ENCODE peak calls at places on chromosomes 16 and 17, in five cellular contexts. G is psoas muscle, K is esophagus squamous epithelium, X is Calu3, L is omental fat pad. O is an unnamed sample.

GRCh38 chr17:55086635-55087058 is 118.1 kb downstream of the STXBP4 start:
- DNase-seq in K (no peak), L (no peak), G (no peak), X (no peak), O (no peak)

GRCh38 chr17:59332890-59333377 is 1.5 kb downstream of the YPEL2 start:
- DNase-seq in X (no peak), L (no peak), G (peak), K (no peak), O (no peak)

GRCh38 chr17:61394630-61395408 is 4.8 kb upstream of the TBX2 start:
- DNase-seq in X (no peak), G (peak), L (no peak), K (no peak), O (no peak)

GRCh38 chr16:12583237-12583897 is 220.3 kb downstream of the CPPED1 start:
- DNase-seq in K (no peak), L (no peak), X (no peak), G (no peak), O (no peak)

GRCh38 chr16:80991792-80992430 is 14.8 kb downstream of the CMC2 start:
- DNase-seq in L (no peak), G (no peak), K (no peak), X (no peak), O (no peak)

GRCh38 chr17:63285566-63285965 is 160.5 kb downstream of the CYB561 start:
- DNase-seq in X (no peak), K (no peak), G (no peak), L (no peak), O (no peak)

GRCh38 chr16:85641776-85642176 is 28.7 kb downstream of the GSE1 start:
- DNase-seq in X (no peak), G (peak), K (no peak), L (no peak), O (no peak)

GRCh38 chr17:42832934-42833770 is at the start of gene PSME3:
- DNase-seq in G (peak), L (peak), X (peak), K (peak), O (peak)

GRCh38 chr16:72189865-72190371 is 18.0 kb upstream of the PMFBP1 start:
- DNase-seq in L (no peak), X (peak), K (no peak), G (no peak), O (no peak)

GRCh38 chr17:76532072-76532651 is 5.3 kb downstream of the CYGB start:
- DNase-seq in L (no peak), X (no peak), G (no peak), K (no peak), O (no peak)

GRCh38 chr16:51409001-51409675 is 258.1 kb upstream of the SALL1 start:
- DNase-seq in K (no peak), X (peak), L (no peak), G (no peak), O (no peak)

GRCh38 chr16:83599789-83600462 is 207.9 kb upstream of the HSBP1 start:
- DNase-seq in X (no peak), G (peak), K (no peak), L (no peak), O (no peak)

GRCh38 chr16:89114159-89114981 is 20.7 kb downstream of the ACSF3 start:
- DNase-seq in K (no peak), L (no peak), G (peak), X (no peak), O (no peak)

GRCh38 chr16:73190688-73191087 is 142.8 kb upstream of the ZFHX3 start:
- DNase-seq in X (no peak), G (no peak), L (no peak), K (no peak), O (no peak)

GRCh38 chr16:89020068-89020924 is 43.3 kb upstream of the CBFA2T3 start:
- DNase-seq in G (no peak), L (no peak), K (no peak), X (no peak), O (no peak)

GRCh38 chr16:78773316-78773715 is 673.9 kb downstream of the WWOX start:
- DNase-seq in X (no peak), K (no peak), L (no peak), G (no peak), O (no peak)

GRCh38 chr17:67211742-67212141 is 33.3 kb downstream of the HELZ start:
- DNase-seq in X (no peak), K (no peak), L (no peak), G (no peak), O (no peak)

GRCh38 chr17:5034063-5034462 is 1.2 kb downstream of the SLC52A1 start:
- DNase-seq in K (no peak), G (no peak), X (no peak), L (no peak), O (no peak)

GRCh38 chr17:77555741-77556291 is 402.7 kb upstream of the TNRC6C start:
- DNase-seq in X (peak), K (no peak), G (peak), L (no peak), O (no peak)

GRCh38 chr17:67491009-67491677 is 114.1 kb downstream of the PITPNC1 start:
- DNase-seq in X (peak), K (no peak), L (peak), G (peak), O (no peak)

DNA sequence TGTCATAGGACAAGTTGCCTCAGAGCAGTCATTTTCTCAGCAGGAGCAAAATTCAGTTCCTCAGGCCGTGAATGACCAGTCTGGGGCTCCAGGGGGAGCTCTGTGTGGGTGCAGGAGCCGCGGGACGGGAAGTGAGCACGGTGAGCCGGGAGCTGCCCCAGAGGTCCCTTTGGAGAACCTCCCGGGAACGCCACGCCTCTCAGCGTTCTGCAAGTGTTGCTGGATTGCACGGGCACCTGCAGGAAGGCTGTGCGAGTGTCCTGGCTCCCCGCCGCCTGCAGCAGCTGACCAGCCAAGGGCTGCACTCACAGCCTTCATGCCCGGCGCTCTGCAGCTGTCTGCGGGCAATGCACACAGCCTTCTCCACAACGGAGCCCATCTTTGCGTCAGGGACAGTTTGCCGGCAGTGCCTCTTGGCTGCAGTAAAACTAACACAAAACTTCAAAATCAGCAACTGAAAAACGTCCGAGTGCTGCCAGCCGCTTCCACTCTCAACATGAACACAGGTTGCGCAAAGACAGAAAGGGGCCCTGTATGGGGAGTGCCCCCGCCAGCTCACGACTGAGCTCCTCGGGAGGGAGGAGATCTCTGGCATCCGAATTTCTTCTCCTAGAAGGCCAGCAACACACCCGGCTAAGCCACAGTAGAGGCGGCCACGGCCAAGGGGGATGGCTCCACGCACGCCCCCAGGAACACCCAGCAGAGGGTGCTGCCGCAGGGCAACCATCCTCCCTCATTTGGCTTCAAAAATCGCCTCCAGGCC is 16.0 kb downstream of the NDUFAF8 start:
- DNase-seq in L (no peak), X (peak), G (peak), K (no peak), O (no peak)
- TF ChIP-seq CTCF in L (no peak), X (peak), G (peak), K (peak), O (peak)

DNA sequence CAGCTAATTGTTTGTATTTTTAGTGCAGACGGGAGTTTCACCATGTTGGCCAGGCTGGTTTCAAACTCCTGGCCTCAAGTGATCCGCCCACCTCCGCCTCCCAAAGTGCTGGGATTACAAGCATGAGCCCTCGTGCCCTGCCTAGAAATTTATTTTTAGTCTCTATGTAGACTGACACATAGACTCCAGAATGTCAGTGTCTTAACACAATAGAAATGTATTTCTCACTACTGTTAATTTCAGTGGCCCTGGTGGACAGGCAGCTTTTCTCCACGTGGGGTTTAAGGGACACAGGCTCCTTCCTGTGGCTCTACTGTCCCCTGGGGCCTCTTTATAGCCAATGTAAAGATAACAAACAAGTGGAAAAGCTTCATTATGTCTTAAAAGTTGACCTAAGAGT is 43.8 kb downstream of the COPRS start:
- DNase-seq in L (no peak), G (no peak), K (no peak), X (no peak), O (no peak)
- TF ChIP-seq CTCF in L (no peak), G (no peak), K (no peak), X (no peak), O (no peak)

DNA sequence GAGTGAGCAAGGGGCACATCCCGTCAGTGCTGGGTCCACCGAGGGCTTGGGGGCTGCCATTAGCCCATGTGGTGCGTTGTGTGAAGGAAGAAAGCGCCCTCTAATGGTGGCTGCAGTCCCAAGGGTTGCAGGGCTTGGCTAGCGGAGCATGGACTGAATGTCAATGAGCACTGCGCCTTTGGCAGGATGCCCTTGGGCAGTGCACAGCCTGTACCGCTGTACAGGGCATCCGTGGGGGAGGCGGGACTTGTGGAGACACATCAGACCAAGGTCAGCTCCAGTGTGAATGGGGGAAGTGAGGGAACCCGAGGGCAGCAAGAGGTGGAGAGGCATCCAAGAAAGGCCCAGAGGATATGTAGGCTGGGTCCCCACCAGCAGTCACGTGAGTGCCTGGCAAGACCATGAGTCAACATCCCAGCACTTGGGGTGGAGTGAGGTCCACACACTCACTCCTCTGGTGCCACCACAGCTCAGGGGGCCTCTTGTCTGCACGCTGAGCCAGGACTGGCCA is 75.5 kb upstream of the MED9 start:
- DNase-seq in L (no peak), G (peak), K (no peak), X (peak), O (no peak)
- TF ChIP-seq CTCF in L (no peak), G (no peak), K (peak), X (no peak), O (no peak)

DNA sequence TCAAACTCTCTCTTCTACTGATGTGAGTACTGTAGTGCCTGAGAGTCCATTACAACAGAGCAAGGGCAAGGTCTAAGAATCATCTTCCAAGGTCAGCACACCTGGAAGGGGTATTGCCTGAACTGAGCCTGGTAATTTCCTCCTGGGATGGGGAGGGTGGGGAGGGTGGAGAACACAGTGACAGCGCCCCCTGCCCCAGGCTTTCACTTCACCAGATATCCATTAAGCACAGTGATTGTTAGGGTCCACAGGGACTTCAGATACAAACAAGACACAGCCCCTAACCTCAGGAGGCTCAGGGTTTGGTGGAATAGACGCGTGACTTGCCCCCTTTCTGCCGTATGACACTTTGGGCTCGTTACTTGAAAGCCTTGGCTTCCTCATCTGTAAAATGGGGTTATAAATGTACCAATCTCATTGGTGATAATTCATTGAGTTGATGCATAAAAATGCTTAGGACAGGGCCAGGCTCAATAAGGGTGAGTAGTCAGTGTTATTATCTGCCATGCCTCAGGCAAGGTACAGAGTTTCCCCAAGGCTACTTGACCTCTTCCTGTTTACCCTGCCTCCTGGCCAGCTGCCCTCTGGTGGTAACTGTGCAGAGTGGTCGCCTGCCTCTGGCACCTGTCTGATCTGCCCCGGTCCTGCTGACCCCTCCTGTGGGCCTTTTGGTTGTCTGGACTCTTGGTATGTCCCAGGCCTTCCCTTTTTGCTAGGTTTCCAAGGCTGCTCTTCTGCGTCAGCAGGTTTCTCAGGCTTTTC is 13.1 kb upstream of the BRD7 start:
- DNase-seq in L (no peak), K (no peak), X (peak), G (no peak), O (no peak)
- TF ChIP-seq CTCF in L (no peak), K (no peak), X (no peak), G (no peak), O (no peak)

GRCh38 chr17:56119191-56119590 is 34.1 kb upstream of the ANKFN1 start:
- DNase-seq in G (no peak), X (no peak), L (no peak), K (no peak), O (no peak)
- TF ChIP-seq CTCF in G (no peak), X (no peak), L (no peak), K (no peak), O (no peak)

GRCh38 chr16:29810699-29811169 is 1.3 kb upstream of the PRRT2 start:
- DNase-seq in X (no peak), G (peak), L (no peak), K (no peak), O (no peak)

GRCh38 chr16:29808219-29808900 is 2.0 kb downstream of the MAZ start:
- DNase-seq in L (no peak), X (no peak), G (peak), K (no peak), O (no peak)

GRCh38 chr16:29811170-29811895 is 660 bp upstream of the PRRT2 start:
- DNase-seq in L (peak), G (peak), X (peak), K (no peak), O (peak)

GRCh38 chr16:29809031-29809747 is 2.8 kb upstream of the PRRT2 start:
- DNase-seq in X (no peak), K (no peak), L (no peak), G (peak), O (no peak)

GRCh38 chr16:29809850-29810698 is 1.9 kb upstream of the PRRT2 start:
- DNase-seq in L (no peak), G (peak), K (no peak), X (no peak), O (no peak)
- TF ChIP-seq CTCF in L (no peak), G (no peak), K (no peak), X (no peak), O (no peak)